ENCODE peak calls at places on chromosomes 5 and 9, in seven cellular contexts. S is H9, U is K562, F is HepG2, Q is lower lobe of right lung, N is suprapubic skin, H is pancreas. Z is an unnamed sample. For H3K27me3 and H3K4me1, the result is how much of the 10 kb centered on the place peaks cover.

GRCh38 chr5:159051431-159052281 is 48.1 kb downstream of the EBF1 start:
- DNase-seq in Q (peak), F (no peak), U (no peak), H (peak), N (peak), S (peak), Z (peak)

GRCh38 chr9:124010665-124011321 is 775 bp upstream of the LHX2 start:
- DNase-seq in F (no peak), S (no peak), H (no peak), U (no peak), N (peak), Q (no peak), Z (no peak)

GRCh38 chr5:59745422-59745863 is 148.1 kb downstream of the PDE4D start:
- DNase-seq in S (no peak), N (no peak), F (no peak), U (no peak), Q (no peak), H (peak), Z (no peak)

GRCh38 chr5:84403773-84404172 is 19.1 kb upstream of the EDIL3 start:
- DNase-seq in S (no peak), Q (no peak), U (no peak), F (no peak), N (no peak), H (no peak), Z (no peak)

GRCh38 chr9:112772551-112772950 is 22.0 kb downstream of the SNX30 start:
- DNase-seq in H (no peak), F (no peak), Q (no peak), U (no peak), N (no peak), S (no peak), Z (no peak)

GRCh38 chr9:21395778-21396717 is 10.8 kb upstream of the IFNA2 start:
- DNase-seq in N (peak), S (peak), Q (peak), U (no peak), F (peak), H (peak), Z (peak)

GRCh38 chr9:93252781-93253530 is 69.0 kb downstream of the WNK2 start:
- DNase-seq in Q (peak), S (no peak), H (peak), N (peak), U (no peak), F (no peak), Z (no peak)

GRCh38 chr5:166014256-166014655 is 2277.2 kb upstream of the WWC1 start:
- DNase-seq in N (no peak), U (no peak), F (no peak), H (no peak), Q (no peak), S (no peak), Z (no peak)

GRCh38 chr5:95773325-95774059 is 42.4 kb downstream of the RHOBTB3 start:
- DNase-seq in S (no peak), F (peak), U (no peak), N (no peak), Q (no peak), H (no peak), Z (no peak)

GRCh38 chr5:5335708-5336211 is 86.7 kb upstream of the ICE1 start:
- DNase-seq in N (no peak), H (no peak), Q (no peak), U (no peak), F (peak), S (no peak), Z (no peak)

GRCh38 chr5:33850100-33850594 is 41.6 kb downstream of the ADAMTS12 start:
- DNase-seq in U (no peak), F (peak), Q (no peak), H (no peak), N (no peak), S (peak), Z (no peak)

GRCh38 chr5:137870647-137871339 is 3.1 kb downstream of the MYOT start:
- DNase-seq in N (no peak), Q (no peak), H (no peak), S (no peak), U (no peak), F (no peak), Z (no peak)

GRCh38 chr5:141533897-141534296 is 45.0 kb downstream of the PCDHGC5 start:
- DNase-seq in H (no peak), S (no peak), F (no peak), N (no peak), U (no peak), Q (no peak), Z (no peak)

GRCh38 chr9:37784291-37784639 is 599 bp downstream of the EXOSC3 start:
- DNase-seq in Q (no peak), U (no peak), N (no peak), H (no peak), F (no peak), S (no peak), Z (no peak)

GRCh38 chr5:134103397-134103796 is 11.1 kb upstream of the TCF7 start:
- DNase-seq in H (no peak), U (no peak), F (no peak), S (no peak), N (no peak), Q (no peak), Z (no peak)

GRCh38 chr5:95734916-95735315 is 3.8 kb downstream of the RHOBTB3 start:
- DNase-seq in F (no peak), U (no peak), S (no peak), Q (no peak), H (no peak), N (no peak), Z (peak)

GRCh38 chr9:69743930-69744329 is 15.9 kb downstream of the PTAR1 start:
- DNase-seq in S (no peak), N (no peak), Q (no peak), H (no peak), U (no peak), F (no peak), Z (no peak)

GRCh38 chr5:39519566-39520231 is 94.9 kb upstream of the DAB2 start:
- DNase-seq in Q (no peak), H (no peak), N (no peak), F (no peak), U (no peak), S (no peak), Z (no peak)

GRCh38 chr5:127003798-127004495 is 26.4 kb downstream of the MARCHF3 start:
- DNase-seq in F (no peak), N (no peak), S (no peak), Q (no peak), U (no peak), H (no peak), Z (no peak)

GRCh38 chr5:72294473-72294872 is 25.6 kb downstream of the MRPS27 start:
- DNase-seq in N (no peak), S (no peak), F (no peak), Q (no peak), H (no peak), U (no peak), Z (no peak)

GRCh38 chr5:149799119-149799623 is 69.1 kb downstream of the PPARGC1B start:
- DNase-seq in F (peak), H (no peak), U (no peak), Q (no peak), S (no peak), N (no peak), Z (peak)

GRCh38 chr9:124852829-124853531 is at the start of gene WDR38:
- DNase-seq in H (peak), U (peak), F (peak), S (peak), N (peak), Q (peak), Z (peak)

GRCh38 chr9:138051586-138052321 is 174.2 kb downstream of the CACNA1B start:
- DNase-seq in H (no peak), N (no peak), U (no peak), Q (no peak), F (no peak), S (no peak), Z (no peak)

GRCh38 chr5:55817030-55817429 is 34.1 kb upstream of the IL31RA start:
- DNase-seq in N (no peak), U (no peak), Q (no peak), S (no peak), H (no peak), F (no peak), Z (no peak)

GRCh38 chr5:146339715-146340259 is 1.1 kb downstream of the POU4F3 start:
- DNase-seq in S (peak), H (no peak), Q (no peak), U (no peak), N (no peak), F (no peak), Z (no peak)
- H3K27me3 ChIP-seq in S (half or more), H (under half), Q (half or more), U (half or more), N (half or more), F (half or more), Z (under half)

GRCh38 chr5:135478938-135479337 is 26.8 kb upstream of the TIFAB start:
- DNase-seq in N (no peak), U (peak), F (no peak), Q (no peak), S (no peak), H (no peak), Z (no peak)
- TF ChIP-seq CTCF in N (no peak), U (peak), F (no peak), Q (no peak), S (peak), H (no peak), Z (no peak)

DNA sequence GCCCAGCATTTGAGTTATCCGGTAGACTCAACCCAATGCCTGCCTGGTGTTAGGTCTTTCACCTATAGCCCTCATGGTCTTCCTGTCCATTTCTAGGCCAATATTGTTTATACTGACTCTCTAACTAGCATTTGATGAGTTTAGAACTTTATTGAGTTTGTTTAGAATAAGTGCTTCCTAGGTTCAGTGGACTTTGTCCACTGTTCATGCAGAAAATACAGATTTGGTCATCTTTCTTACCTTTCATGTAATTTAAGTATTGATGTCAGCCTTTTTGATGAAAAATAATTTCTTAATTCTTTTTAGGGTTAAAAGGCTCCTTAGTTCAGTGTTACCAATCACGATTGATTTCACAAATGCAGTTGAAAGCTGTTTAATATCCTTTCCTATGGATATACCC is 22.0 kb downstream of the CYSTM1 start:
- DNase-seq in U (no peak), Q (no peak), F (no peak), N (no peak), S (no peak), H (no peak), Z (no peak)
- H3K4me1 ChIP-seq in U (under half), Q (under half), F (half or more), N (under half), S (under half), H (under half), Z (under half)

GRCh38 chr9:31736581-31737179 is 647.8 kb upstream of the ACO1 start:
- DNase-seq in U (no peak), Q (no peak), S (no peak), H (no peak), N (no peak), F (no peak), Z (no peak)
- H3K27me3 ChIP-seq in U (under half), Q (under half), S (under half), H (under half), N (under half), F (under half), Z (under half)

GRCh38 chr5:25858019-25858418 is 1180.4 kb downstream of the CDH9 start:
- DNase-seq in U (no peak), S (peak), F (no peak), Q (no peak), N (no peak), H (no peak), Z (no peak)
- TF ChIP-seq CTCF in U (no peak), S (peak), F (peak), Q (no peak), N (no peak), H (no peak), Z (no peak)

Z was measured in ovary.